ENCODE peak calls at places on chromosomes 3 and 15, in four cellular contexts. T is suprapubic skin, S is A549, A is stomach. C is an unnamed sample. For H3K9me3, the result is how much of the 10 kb centered on the place peaks cover.

GRCh38 chr15:71282086-71282485 is 166.8 kb downstream of the THSD4 start:
- DNase-seq in A (no peak), S (no peak), T (no peak), C (no peak)

GRCh38 chr3:122969585-122970453 is 57.7 kb downstream of the SEMA5B start:
- DNase-seq in A (no peak), S (no peak), T (no peak), C (no peak)

GRCh38 chr3:11624161-11624560 is 19.6 kb downstream of the VGLL4 start:
- DNase-seq in S (no peak), T (no peak), A (no peak), C (no peak)

GRCh38 chr3:185677146-185677829 is 91.2 kb downstream of the SENP2 start:
- DNase-seq in S (peak), T (no peak), A (no peak), C (no peak)

GRCh38 chr15:77614251-77614806 is 18.4 kb downstream of the LINGO1 start:
- DNase-seq in A (no peak), T (no peak), S (no peak), C (no peak)

GRCh38 chr3:66241466-66241865 is 20.7 kb downstream of the SLC25A26 start:
- DNase-seq in A (no peak), S (no peak), T (no peak), C (no peak)

GRCh38 chr3:174409085-174409743 is 449.9 kb upstream of the NAALADL2 start:
- DNase-seq in S (peak), T (no peak), A (no peak), C (no peak)

GRCh38 chr3:165895919-165896318 is 58.7 kb upstream of the BCHE start:
- DNase-seq in S (peak), T (no peak), A (no peak), C (no peak)

GRCh38 chr15:61518191-61518950 is 289.3 kb upstream of the RORA start:
- DNase-seq in T (no peak), S (peak), A (no peak), C (no peak)

GRCh38 chr15:96225642-96226259 is 104.7 kb upstream of the NR2F2 start:
- DNase-seq in S (no peak), A (no peak), T (no peak), C (no peak)

GRCh38 chr3:48798998-48799397 is 48.7 kb downstream of the PRKAR2A start:
- DNase-seq in T (no peak), A (peak), S (peak), C (peak)

GRCh38 chr3:181316481-181316880 is 326.9 kb upstream of the DNAJC19 start:
- DNase-seq in T (no peak), S (peak), A (no peak), C (no peak)

GRCh38 chr3:147507638-147508286 is 98.6 kb downstream of the ZIC1 start:
- DNase-seq in T (no peak), S (no peak), A (no peak), C (no peak)

GRCh38 chr3:174168026-174168425 is 691.1 kb upstream of the NAALADL2 start:
- DNase-seq in S (no peak), T (no peak), A (no peak), C (no peak)

GRCh38 chr3:101720851-101721649 is 3.4 kb upstream of the CEP97 start:
- DNase-seq in T (no peak), A (no peak), S (no peak), C (no peak)

GRCh38 chr15:77346637-77347036 is 73.3 kb downstream of the PEAK1 start:
- DNase-seq in T (no peak), S (no peak), A (no peak), C (no peak)

GRCh38 chr15:32020158-32020557 is 10.2 kb upstream of the CHRNA7 start:
- DNase-seq in A (no peak), T (no peak), S (no peak), C (peak)

GRCh38 chr3:142502187-142502985 is 54.5 kb upstream of the XRN1 start:
- DNase-seq in T (no peak), S (no peak), A (no peak), C (no peak)

GRCh38 chr15:39786444-39787056 is 3.9 kb upstream of the FSIP1 start:
- DNase-seq in S (peak), A (no peak), T (no peak), C (no peak)

GRCh38 chr3:130800829-130801228 is 54.2 kb upstream of the PIK3R4 start:
- DNase-seq in S (no peak), T (no peak), A (no peak), C (no peak)

GRCh38 chr3:196335004-196335403 is 3.2 kb downstream of the TM4SF19 start:
- DNase-seq in T (no peak), A (no peak), S (no peak), C (no peak)

GRCh38 chr3:173622156-173622555 is 224.6 kb downstream of the NLGN1 start:
- DNase-seq in T (no peak), A (no peak), S (no peak), C (no peak)

GRCh38 chr3:176939022-176939817 is 258.1 kb downstream of the TBL1XR1 start:
- DNase-seq in S (peak), A (peak), T (no peak), C (peak)

GRCh38 chr15:64122936-64123351 is 27.2 kb downstream of the SNX1 start:
- DNase-seq in S (no peak), A (no peak), T (no peak), C (no peak)

GRCh38 chr3:170296703-170297102 is 60.8 kb upstream of the SKIL start:
- DNase-seq in A (no peak), S (no peak), T (no peak), C (no peak)

GRCh38 chr3:141439589-141439988 is 47.2 kb upstream of the RASA2 start:
- DNase-seq in A (no peak), T (no peak), S (no peak), C (no peak)

GRCh38 chr15:82570721-82571519 is 30.7 kb upstream of the RPS17 start:
- DNase-seq in S (no peak), A (no peak), T (no peak), C (no peak)

GRCh38 chr3:5194341-5194740 is 6.8 kb downstream of the EDEM1 start:
- DNase-seq in S (no peak), A (no peak), T (no peak), C (no peak)

GRCh38 chr3:28867836-28868235 is 413.0 kb upstream of the RBMS3 start:
- DNase-seq in A (no peak), S (no peak), T (no peak), C (no peak)

GRCh38 chr3:81308296-81308695 is 453.1 kb downstream of the GBE1 start:
- DNase-seq in A (no peak), T (no peak), S (no peak), C (no peak)

GRCh38 chr15:56749982-56750381 is 16.7 kb upstream of the ZNF280D start:
- DNase-seq in A (no peak), S (no peak), T (no peak), C (no peak)

GRCh38 chr3:61927332-61927731 is 366.0 kb downstream of the PTPRG start:
- DNase-seq in S (no peak), T (peak), A (no peak), C (peak)

GRCh38 chr3:156207802-156208685 is 87.7 kb downstream of the KCNAB1 start:
- DNase-seq in S (no peak), T (no peak), A (no peak), C (no peak)

GRCh38 chr15:63947228-63947627 is 99.1 kb downstream of the DAPK2 start:
- DNase-seq in A (no peak), S (no peak), T (no peak), C (no peak)

GRCh38 chr3:55742027-55742710 is 255.1 kb upstream of the WNT5A start:
- DNase-seq in S (no peak), A (no peak), T (no peak), C (no peak)

GRCh38 chr3:173770796-173771573 is 373.4 kb downstream of the NLGN1 start:
- DNase-seq in A (no peak), S (no peak), T (no peak), C (no peak)

GRCh38 chr3:110686691-110687090 is 384.9 kb upstream of the NECTIN3 start:
- DNase-seq in S (no peak), T (no peak), A (no peak), C (no peak)

GRCh38 chr15:52464478-52464877 is 64.2 kb downstream of the MYO5A start:
- DNase-seq in S (no peak), T (no peak), A (no peak), C (no peak)

GRCh38 chr15:77497108-77497737 is 76.5 kb downstream of the HMG20A start:
- DNase-seq in A (peak), S (no peak), T (no peak), C (peak)

DNA sequence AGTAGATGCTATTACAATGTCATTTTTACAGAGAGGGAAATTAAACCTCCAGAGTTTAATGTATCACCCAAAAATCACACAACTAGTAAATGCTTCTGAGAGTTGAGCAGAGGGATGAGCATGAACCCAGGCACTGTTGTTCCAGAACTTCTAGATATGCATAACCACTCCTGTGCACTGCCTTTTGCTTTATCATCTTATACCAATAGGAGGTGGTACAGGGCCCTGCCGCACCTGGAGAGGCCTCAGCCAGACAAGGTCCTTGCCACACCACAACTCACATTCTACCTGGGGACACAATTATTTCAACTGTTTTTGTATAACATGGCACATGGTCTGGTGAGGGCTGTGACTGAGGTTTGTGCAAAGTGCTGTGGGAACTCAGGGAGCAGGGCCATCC is 78.5 kb upstream of the NTRK3 start:
- DNase-seq in A (no peak), S (no peak), T (no peak), C (no peak)
- TF ChIP-seq EP300 in A (no peak), S (no peak), T (no peak), C (no peak)

GRCh38 chr3:129050556-129051295 is 9.9 kb upstream of the GP9 start:
- DNase-seq in T (no peak), S (no peak), A (no peak), C (peak)

GRCh38 chr3:129045675-129046036 is 14.9 kb upstream of the GP9 start:
- DNase-seq in T (no peak), A (no peak), S (no peak), C (no peak)

GRCh38 chr3:129046732-129047552 is 13.6 kb upstream of the GP9 start:
- DNase-seq in A (peak), S (no peak), T (no peak), C (peak)

GRCh38 chr3:129047553-129047839 is 13.1 kb upstream of the GP9 start:
- DNase-seq in A (no peak), S (no peak), T (no peak), C (no peak)

GRCh38 chr3:129046037-129046731 is 14.4 kb upstream of the GP9 start:
- DNase-seq in A (no peak), S (no peak), T (no peak), C (no peak)
- H3K4me3 ChIP-seq in A (peak), S (no peak), T (peak), C (no peak)

GRCh38 chr3:98404010-98404409 is 13.5 kb downstream of the OR5K3 start:
- DNase-seq in A (no peak), S (no peak), T (no peak), C (no peak)
- H3K9me3 ChIP-seq in A (under half), S (under half), T (under half), C (under half)

GRCh38 chr3:160667452-160667851 is 9.5 kb upstream of the ARL14 start:
- DNase-seq in A (peak), T (no peak), S (peak), C (peak)

GRCh38 chr3:160661660-160662059 is 15.3 kb upstream of the ARL14 start:
- DNase-seq in T (no peak), S (no peak), A (no peak), C (no peak)

GRCh38 chr3:160668454-160668853 is 8.5 kb upstream of the ARL14 start:
- DNase-seq in T (no peak), S (no peak), A (no peak), C (no peak)

GRCh38 chr3:160665231-160665630 is 11.7 kb upstream of the ARL14 start:
- DNase-seq in T (no peak), A (no peak), S (no peak), C (no peak)

GRCh38 chr3:160665784-160666526 is 11.0 kb upstream of the ARL14 start:
- DNase-seq in A (no peak), S (no peak), T (no peak), C (peak)
- TF ChIP-seq EP300 in A (no peak), S (no peak), T (no peak), C (no peak)

DNA sequence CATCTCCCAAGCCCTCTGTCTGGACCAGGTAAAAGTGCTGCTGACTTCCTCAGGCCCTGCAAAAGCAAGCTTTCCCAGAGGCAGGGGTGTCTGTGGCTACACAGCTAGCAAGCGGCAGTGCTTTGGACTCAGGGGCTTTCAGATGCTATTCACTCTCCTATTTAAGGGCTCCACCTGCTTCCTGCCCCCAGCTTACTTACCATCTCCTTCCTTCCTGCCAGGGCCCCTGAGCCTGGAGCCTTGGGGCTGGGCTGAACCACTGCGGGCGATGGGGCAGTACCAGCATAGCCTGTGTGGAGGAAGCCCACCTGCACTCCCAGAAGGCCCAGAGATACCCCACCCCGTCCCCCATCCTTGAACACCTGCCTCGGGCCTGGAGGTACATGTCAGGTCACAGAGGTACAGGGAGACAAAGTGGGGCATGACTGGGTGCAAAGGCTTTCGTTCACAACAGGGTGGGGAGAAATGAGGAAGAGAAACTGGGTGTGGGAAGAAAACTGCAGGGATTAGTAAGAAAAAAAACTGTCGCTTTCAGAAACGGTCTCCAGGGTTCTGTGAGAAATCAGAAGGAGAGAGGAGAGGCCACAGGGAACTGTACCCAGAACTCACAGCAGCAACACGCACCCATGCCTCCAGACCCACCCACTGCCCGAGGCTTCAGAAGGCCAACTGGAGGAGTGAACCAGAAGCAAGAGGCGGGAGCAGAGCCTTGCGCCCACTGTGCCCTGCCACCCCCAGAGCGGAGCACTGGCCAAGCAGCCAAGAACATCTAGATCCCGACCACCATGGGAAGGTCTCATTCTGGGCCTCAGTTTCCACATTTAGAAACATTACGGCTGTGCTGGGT is 49.5 kb downstream of the CCDC12 start:
- DNase-seq in T (no peak), A (peak), S (no peak), C (peak)
- H3K4me3 ChIP-seq in T (no peak), A (no peak), S (no peak), C (no peak)

DNA sequence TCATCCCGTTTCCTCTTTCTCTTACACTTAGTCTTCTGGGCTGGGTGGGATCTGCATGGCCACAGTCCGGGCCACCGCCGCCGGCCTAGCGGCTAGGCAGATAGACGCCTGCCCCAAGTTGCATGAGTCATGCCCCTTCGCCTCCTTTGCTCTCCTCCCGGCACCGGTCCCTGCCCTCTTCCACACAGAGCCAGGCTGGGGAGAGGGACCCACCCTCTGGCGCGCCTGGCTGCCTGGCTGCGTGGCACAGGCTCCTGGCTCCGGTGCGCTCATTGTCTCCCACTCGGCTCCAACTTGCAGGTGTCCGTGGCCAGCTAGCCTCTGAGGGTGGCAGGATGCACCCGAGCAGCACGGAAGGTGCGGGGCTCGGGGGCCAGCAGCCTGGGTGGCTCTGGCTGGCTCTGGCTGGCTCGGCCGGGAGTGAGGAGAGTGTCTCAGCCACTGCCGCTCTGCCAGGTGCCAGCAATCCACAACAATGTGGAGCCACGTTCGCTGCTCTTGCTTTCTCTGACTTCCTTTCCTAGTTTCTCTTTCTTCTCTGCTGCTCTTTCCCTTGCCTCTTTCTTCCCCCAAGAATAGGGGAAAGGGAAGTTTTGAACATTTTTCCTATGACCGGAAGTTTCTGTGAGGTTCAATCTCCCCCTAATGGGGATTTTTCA is 22.4 kb upstream of the MTHFS start:
- DNase-seq in T (no peak), A (no peak), S (no peak), C (no peak)
- H3K9me3 ChIP-seq in T (half or more), A (half or more), S (half or more), C (half or more)

GRCh38 chr3:35070088-35070487 is 569.2 kb upstream of the ARPP21 start:
- DNase-seq in A (no peak), T (no peak), S (no peak), C (no peak)
- TF ChIP-seq EP300 in A (no peak), T (no peak), S (no peak), C (no peak)

DNA sequence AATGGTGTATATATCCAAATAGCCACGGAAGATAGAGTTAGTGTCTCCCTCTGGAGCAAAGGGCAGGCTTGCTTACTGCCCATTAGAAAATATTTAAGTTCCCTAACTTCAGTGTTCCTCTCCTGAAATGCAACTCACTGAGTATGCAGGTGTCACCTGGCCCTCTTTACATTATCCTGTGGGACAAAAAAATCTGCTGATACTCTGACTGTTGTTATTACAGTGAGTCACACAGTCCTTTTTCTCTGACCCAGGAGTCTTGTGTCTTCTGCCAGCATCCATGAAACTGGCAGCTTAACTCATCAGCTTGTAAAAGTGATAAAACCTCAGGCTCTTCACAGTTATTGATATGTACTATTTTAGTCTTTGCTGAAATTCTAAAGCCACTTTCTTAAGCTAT is 42.2 kb upstream of the RASGRF1 start:
- DNase-seq in S (no peak), T (no peak), A (no peak), C (no peak)
- H3K4me3 ChIP-seq in S (no peak), T (no peak), A (no peak), C (no peak)